ENCODE peak calls at places on chromosomes 11 and 22, in seven cellular contexts. Y is AG09309, E is AG09319, V is SK-N-SH, F is cardiac muscle cell, A is NB4, N is fibroblast of lung. B is an unnamed sample.

GRCh38 chr11:34313099-34313517 is 44.7 kb downstream of the ABTB2 start:
- DNase-seq in N (no peak), Y (no peak), E (no peak), A (peak), F (peak), V (no peak), B (no peak)

GRCh38 chr22:49101225-49101624 is 726.4 kb downstream of the BRD1 start:
- DNase-seq in E (no peak), F (no peak), A (no peak), N (no peak), Y (no peak), V (no peak), B (no peak)

GRCh38 chr22:47299879-47300697 is 537.6 kb downstream of the TBC1D22A start:
- DNase-seq in N (no peak), A (no peak), E (no peak), V (peak), F (no peak), Y (no peak), B (no peak)

GRCh38 chr11:124656759-124657627 is 16.5 kb downstream of the SIAE start:
- DNase-seq in Y (no peak), V (peak), N (peak), E (no peak), A (no peak), F (peak), B (no peak)

GRCh38 chr11:73194593-73194992 is 23.5 kb upstream of the P2RY2 start:
- DNase-seq in F (no peak), A (no peak), E (no peak), Y (no peak), N (no peak), V (no peak), B (no peak)

GRCh38 chr22:50683086-50683993 is 10.7 kb downstream of the SHANK3 start:
- DNase-seq in E (no peak), F (no peak), A (no peak), N (no peak), V (peak), Y (no peak), B (no peak)

GRCh38 chr11:128045094-128045725 is 542.1 kb downstream of the ETS1 start:
- DNase-seq in A (peak), F (no peak), V (no peak), N (peak), Y (no peak), E (no peak), B (no peak)

GRCh38 chr11:77799338-77799737 is 21.2 kb downstream of the RSF1 start:
- DNase-seq in A (peak), N (no peak), E (no peak), F (peak), V (no peak), Y (no peak), B (no peak)

GRCh38 chr11:65414776-65415498 is 7.7 kb upstream of the NEAT1 start:
- DNase-seq in F (peak), V (no peak), N (no peak), Y (no peak), A (no peak), E (no peak), B (no peak)

GRCh38 chr11:63557548-63557947 is 5.6 kb downstream of the PLAAT2 start:
- DNase-seq in V (no peak), F (no peak), Y (no peak), A (no peak), E (no peak), N (no peak), B (no peak)

GRCh38 chr11:1507381-1508140 is 21.0 kb upstream of the MOB2 start:
- DNase-seq in Y (no peak), F (no peak), V (no peak), E (no peak), N (no peak), A (no peak), B (no peak)

DNA sequence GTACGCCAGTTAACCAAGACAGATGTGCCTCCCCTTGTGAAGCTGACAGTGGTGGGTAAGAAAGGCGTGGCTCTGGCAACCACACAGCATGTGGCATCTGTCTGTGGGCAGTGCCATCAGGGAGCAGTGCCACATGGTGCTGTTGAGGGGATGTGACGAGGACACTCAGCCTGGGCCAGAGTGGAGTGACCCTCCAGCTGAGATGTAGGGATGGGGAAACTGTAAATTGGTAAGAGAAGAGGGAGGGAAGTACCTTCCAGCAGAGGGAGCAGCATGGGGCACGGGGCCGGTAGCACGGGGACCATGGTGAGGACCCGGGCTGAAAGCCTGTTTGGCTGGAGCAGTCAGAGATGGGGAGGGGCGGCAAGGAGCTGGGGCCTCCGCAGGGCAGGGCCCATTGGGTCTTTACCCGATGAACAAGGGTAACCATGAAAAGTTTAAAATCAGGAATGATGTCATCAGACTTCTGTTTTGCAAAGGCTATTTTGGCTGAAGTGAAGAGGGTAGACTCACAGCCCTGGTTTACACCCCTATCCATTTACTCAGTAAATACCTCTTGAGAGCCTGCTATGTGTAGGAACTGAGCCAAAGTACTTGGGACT is 10.4 kb downstream of the TMPRSS6 start:
- DNase-seq in E (no peak), Y (no peak), N (no peak), A (peak), F (no peak), V (no peak), B (no peak)
- TF ChIP-seq CTCF in E (no peak), Y (no peak), N (no peak), A (peak), F (peak), V (no peak), B (peak)

GRCh38 chr11:111930472-111930871 is 6.7 kb upstream of the DIXDC1 start:
- DNase-seq in A (no peak), E (no peak), Y (no peak), N (no peak), F (no peak), V (no peak), B (no peak)

GRCh38 chr11:111923951-111924350 is 5.2 kb downstream of the C11orf52 start:
- DNase-seq in Y (no peak), A (no peak), V (no peak), E (no peak), N (no peak), F (no peak), B (no peak)

GRCh38 chr11:111923351-111923788 is 4.7 kb downstream of the C11orf52 start:
- DNase-seq in F (peak), E (no peak), A (no peak), N (peak), V (no peak), Y (no peak), B (no peak)

GRCh38 chr11:111925953-111926352 is 7.2 kb downstream of the C11orf52 start:
- DNase-seq in F (no peak), E (no peak), N (no peak), A (no peak), Y (no peak), V (no peak), B (no peak)

DNA sequence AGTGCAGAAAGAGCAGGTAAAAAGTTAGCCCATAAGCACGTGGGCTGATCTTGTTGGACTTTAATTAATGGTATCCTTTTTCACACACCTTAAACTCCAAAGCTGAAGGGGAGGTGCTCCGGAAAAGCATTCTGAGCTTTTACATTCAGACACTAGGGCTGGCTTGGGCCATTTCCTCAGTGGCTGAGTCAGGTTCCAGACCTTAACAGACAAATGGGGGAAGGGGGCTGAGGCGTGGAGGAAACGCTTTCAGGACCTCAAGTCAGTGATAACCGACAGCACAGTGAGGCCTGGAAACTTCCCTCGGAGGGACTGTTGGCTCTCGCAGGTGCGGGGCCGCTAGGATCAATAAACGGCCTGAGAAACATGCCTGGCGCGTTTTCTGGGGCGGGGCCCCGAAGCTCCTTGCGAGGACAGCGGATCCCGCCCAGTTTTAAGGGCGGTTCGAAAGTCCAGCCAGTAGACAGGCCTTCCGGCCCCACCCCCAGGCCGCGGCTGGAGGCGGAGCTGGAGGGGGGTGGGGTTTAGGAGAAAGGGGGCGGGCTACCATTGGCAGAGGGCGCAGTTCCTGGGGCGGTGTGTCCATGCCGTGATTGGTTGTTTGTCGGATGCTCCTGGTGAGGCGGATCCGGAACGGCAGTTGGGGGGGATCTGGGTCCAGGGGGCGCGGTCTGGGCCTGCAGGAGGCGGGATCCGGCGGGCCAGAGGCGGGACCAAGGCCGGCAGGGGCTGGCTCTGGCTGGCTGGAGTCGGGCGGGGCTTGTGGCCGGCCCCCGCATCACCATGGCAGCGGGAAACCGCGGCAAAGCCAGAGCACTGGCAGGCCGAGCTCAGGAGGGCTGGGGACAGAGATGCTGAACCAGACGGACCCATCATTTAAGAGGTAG is 8.0 kb downstream of the C11orf52 start:
- DNase-seq in Y (peak), N (peak), A (peak), E (peak), F (peak), V (peak), B (peak)
- TF ChIP-seq CTCF in Y (peak), N (no peak), A (no peak), E (no peak), F (no peak), V (peak), B (no peak)

GRCh38 chr11:11691296-11692141 is 69.7 kb upstream of the GALNT18 start:
- DNase-seq in V (no peak), F (no peak), N (no peak), E (no peak), A (no peak), Y (no peak), B (no peak)
- TF ChIP-seq CTCF in V (no peak), F (no peak), N (no peak), E (no peak), A (no peak), Y (no peak), B (no peak)

DNA sequence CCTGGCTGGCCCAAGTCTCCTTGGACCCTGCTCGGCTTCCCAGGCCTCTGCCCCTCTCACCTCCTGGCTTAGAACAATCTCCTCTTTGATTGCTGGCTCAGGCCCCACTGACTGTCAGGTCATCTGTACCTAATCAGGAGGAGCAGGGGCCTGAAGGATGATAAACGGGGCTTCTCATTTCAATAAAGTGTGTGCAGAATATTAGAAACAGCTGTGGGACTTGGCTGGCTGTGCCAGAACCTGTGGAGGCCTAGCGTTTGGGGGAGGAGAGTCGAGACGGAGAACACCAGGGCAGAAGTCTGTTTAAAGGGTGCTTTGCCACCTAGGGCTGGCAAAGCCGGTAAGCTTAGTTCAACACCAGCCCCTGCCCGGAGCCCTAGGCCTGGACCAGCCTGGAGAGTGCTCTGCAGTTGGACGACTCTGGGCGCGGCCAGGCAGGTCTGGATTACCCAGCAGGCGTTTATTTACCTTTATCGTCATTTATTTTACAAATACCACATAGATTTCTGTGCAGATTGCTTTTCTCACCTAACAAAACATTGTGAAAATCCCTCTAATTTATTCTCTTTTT is 10.1 kb upstream of the VSIG10L2 start:
- DNase-seq in Y (no peak), A (no peak), V (peak), F (peak), N (peak), E (peak), B (no peak)
- TF ChIP-seq CTCF in Y (no peak), A (no peak), V (no peak), F (no peak), N (no peak), E (no peak), B (no peak)

DNA sequence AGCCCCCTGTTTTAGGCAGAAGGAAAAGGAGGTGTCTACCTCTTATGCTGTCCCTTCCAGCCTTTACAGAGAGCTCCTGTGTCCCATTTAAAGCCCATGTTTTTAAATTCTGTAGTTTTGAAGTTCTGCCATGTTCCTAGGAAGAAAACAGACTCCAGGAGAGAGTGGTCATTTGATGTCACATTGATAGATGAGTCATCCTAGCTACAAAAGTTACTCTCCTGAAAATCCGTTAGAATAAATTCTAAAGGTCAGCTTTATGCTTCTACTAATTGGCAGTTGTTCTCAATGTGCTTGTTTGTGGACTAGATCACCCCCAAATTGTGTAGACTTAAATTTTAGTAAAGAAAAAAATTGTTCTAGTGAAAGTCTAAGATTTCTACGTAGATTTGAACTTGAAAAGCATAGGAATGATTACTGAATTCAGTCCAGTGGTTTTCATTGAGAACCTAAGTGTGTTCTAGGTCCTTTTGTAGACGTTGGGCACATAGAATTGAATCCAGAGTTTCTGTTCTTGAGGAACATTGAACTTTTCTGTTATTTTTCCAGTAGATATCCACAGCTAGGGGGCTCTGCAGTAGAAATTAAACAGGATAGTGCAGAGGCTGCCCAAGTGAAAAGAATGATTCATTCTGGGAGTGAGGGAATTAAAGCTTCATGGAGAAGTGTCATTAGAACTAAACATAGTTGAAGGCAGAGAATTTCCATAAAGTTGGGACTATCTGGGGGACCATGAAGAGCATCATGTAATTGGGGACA is 140.6 kb upstream of the RASSF10 start:
- DNase-seq in A (no peak), E (no peak), V (no peak), N (peak), F (no peak), Y (no peak), B (no peak)
- TF ChIP-seq CTCF in A (no peak), E (no peak), V (peak), N (peak), F (peak), Y (peak), B (peak)

GRCh38 chr22:19786959-19787848 is 26.6 kb downstream of the TBX1 start:
- DNase-seq in Y (no peak), E (no peak), N (no peak), F (no peak), A (no peak), V (no peak), B (no peak)

GRCh38 chr22:19787849-19788141 is 27.2 kb downstream of the TBX1 start:
- DNase-seq in V (no peak), F (no peak), E (no peak), A (no peak), N (no peak), Y (no peak), B (no peak)

GRCh38 chr22:19789828-19790227 is 29.2 kb downstream of the TBX1 start:
- DNase-seq in F (no peak), Y (no peak), V (no peak), E (no peak), A (no peak), N (no peak), B (no peak)

GRCh38 chr22:19789406-19789805 is 28.8 kb downstream of the TBX1 start:
- DNase-seq in Y (no peak), E (no peak), A (no peak), N (no peak), F (no peak), V (no peak), B (no peak)

GRCh38 chr22:19788661-19789225 is 28.2 kb downstream of the TBX1 start:
- DNase-seq in A (no peak), F (no peak), E (no peak), V (no peak), N (no peak), Y (no peak), B (no peak)
- TF ChIP-seq CTCF in A (no peak), F (no peak), E (no peak), V (no peak), N (no peak), Y (no peak), B (no peak)

GRCh38 chr11:87286338-87286737 is 248.6 kb downstream of the TMEM135 start:
- DNase-seq in N (no peak), F (no peak), V (no peak), Y (no peak), E (no peak), A (no peak), B (no peak)

GRCh38 chr11:87292598-87292997 is 254.9 kb downstream of the TMEM135 start:
- DNase-seq in A (no peak), F (no peak), V (no peak), Y (no peak), E (no peak), N (no peak), B (no peak)

GRCh38 chr11:87295237-87295636 is 257.5 kb downstream of the TMEM135 start:
- DNase-seq in E (no peak), N (no peak), F (no peak), Y (no peak), A (no peak), V (no peak), B (no peak)

GRCh38 chr11:87290304-87290922 is 252.7 kb downstream of the TMEM135 start:
- DNase-seq in E (no peak), Y (peak), A (peak), N (peak), F (peak), V (peak), B (peak)
- TF ChIP-seq CTCF in E (peak), Y (peak), A (peak), N (peak), F (peak), V (peak), B (no peak)